ENCODE peak calls at places on chromosomes 1 and 21, in five cellular contexts. W is right lobe of liver; E is foreskin fibroblast; R is IMR-90; S is CD8-positive, alpha-beta T cell. V is an unnamed sample.

GRCh38 chr1:201282931-201283829 is at the start of gene PKP1:
- DNase-seq in E (peak), W (no peak), S (no peak), R (peak), V (no peak)

GRCh38 chr1:160167580-160167979 is 16.2 kb downstream of the ATP1A4 start:
- DNase-seq in S (no peak), E (no peak), R (peak), W (no peak), V (no peak)

GRCh38 chr1:172203135-172203823 is 217.2 kb upstream of the C1orf105 start:
- DNase-seq in S (no peak), W (no peak), E (peak), R (peak), V (no peak)

GRCh38 chr1:100936194-100936967 is 40.5 kb downstream of the SLC30A7 start:
- DNase-seq in E (no peak), R (no peak), W (no peak), S (no peak), V (no peak)

GRCh38 chr1:92803140-92803887 is 18.4 kb upstream of the EVI5 start:
- DNase-seq in R (no peak), W (no peak), S (no peak), E (no peak), V (no peak)

GRCh38 chr1:156492591-156493080 is 7.9 kb downstream of the MEF2D start:
- DNase-seq in R (no peak), S (no peak), E (no peak), W (no peak), V (peak)

GRCh38 chr1:15157524-15158399 is 4.2 kb downstream of the TMEM51 start:
- DNase-seq in R (no peak), W (no peak), E (no peak), S (no peak), V (no peak)

GRCh38 chr21:28235169-28235892 is 757.3 kb downstream of the LTN1 start:
- DNase-seq in R (no peak), E (no peak), W (no peak), S (no peak), V (peak)

GRCh38 chr1:155127105-155127671 is 488 bp upstream of the EFNA1 start:
- DNase-seq in E (peak), R (peak), W (peak), S (no peak), V (no peak)

GRCh38 chr1:44508397-44508745 is 103.3 kb downstream of the RNF220 start:
- DNase-seq in W (no peak), E (no peak), S (no peak), R (no peak), V (no peak)

GRCh38 chr1:182768973-182769372 is 20.6 kb upstream of the NPL start:
- DNase-seq in R (no peak), W (no peak), E (no peak), S (no peak), V (no peak)

GRCh38 chr1:47871799-47872353 is 125.3 kb downstream of the TRABD2B start:
- DNase-seq in R (no peak), W (no peak), S (no peak), E (peak), V (no peak)

GRCh38 chr1:217311766-217312165 is 319.1 kb downstream of the GPATCH2 start:
- DNase-seq in W (no peak), R (peak), E (peak), S (no peak), V (no peak)

GRCh38 chr1:223137402-223138100 is 5.5 kb downstream of the TLR5 start:
- DNase-seq in E (peak), S (no peak), W (no peak), R (peak), V (peak)

GRCh38 chr21:35436899-35437298 is 387.8 kb upstream of the RUNX1 start:
- DNase-seq in E (no peak), S (no peak), W (no peak), R (no peak), V (no peak)

GRCh38 chr1:8212443-8212920 is 105.4 kb upstream of the SLC45A1 start:
- DNase-seq in S (no peak), R (no peak), E (no peak), W (no peak), V (no peak)

GRCh38 chr1:110477445-110477957 is 26.6 kb downstream of the PROK1 start:
- DNase-seq in R (no peak), W (no peak), S (no peak), E (no peak), V (no peak)

GRCh38 chr1:228004331-228004871 is 2.4 kb upstream of the WNT3A start:
- DNase-seq in R (no peak), S (no peak), E (no peak), W (no peak), V (no peak)

GRCh38 chr1:54490361-54491248 is 57.4 kb upstream of the ACOT11 start:
- DNase-seq in W (peak), R (no peak), E (no peak), S (no peak), V (no peak)

GRCh38 chr1:203178083-203178482 is 2.5 kb upstream of the MYBPH start:
- DNase-seq in E (peak), R (peak), W (no peak), S (no peak), V (no peak)

GRCh38 chr1:93178418-93178817 is 1.8 kb downstream of the TMED5 start:
- DNase-seq in W (peak), S (no peak), R (peak), E (peak), V (no peak)

GRCh38 chr1:168365719-168366474 is 85.2 kb downstream of the TBX19 start:
- DNase-seq in R (no peak), S (no peak), E (no peak), W (no peak), V (no peak)

GRCh38 chr1:212062832-212063438 is 27.4 kb downstream of the DTL start:
- DNase-seq in R (peak), W (no peak), S (no peak), E (peak), V (no peak)

DNA sequence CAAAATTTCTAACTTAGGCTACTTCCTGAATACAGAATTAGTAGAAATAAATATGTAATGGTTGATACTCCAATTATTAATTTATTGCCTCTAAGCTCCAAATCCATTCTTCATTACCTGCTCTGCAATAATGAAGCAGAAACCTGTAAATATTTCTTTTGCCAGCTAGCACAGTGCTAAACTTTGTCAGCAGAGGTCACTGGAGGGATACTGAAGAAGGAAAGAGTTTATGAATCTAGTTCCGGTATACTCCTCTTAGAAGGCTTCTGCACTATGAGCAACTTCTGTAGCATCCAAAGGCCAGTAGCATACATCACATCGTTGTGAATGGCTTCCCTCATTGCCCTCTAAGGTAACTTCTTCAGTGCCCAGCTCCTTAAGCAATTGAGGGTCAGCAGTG is 81.0 kb upstream of the LHX8 start:
- DNase-seq in R (no peak), S (no peak), W (no peak), E (no peak), V (no peak)
- TF ChIP-seq CTCF in R (no peak), S (no peak), W (peak), E (no peak), V (no peak)

DNA sequence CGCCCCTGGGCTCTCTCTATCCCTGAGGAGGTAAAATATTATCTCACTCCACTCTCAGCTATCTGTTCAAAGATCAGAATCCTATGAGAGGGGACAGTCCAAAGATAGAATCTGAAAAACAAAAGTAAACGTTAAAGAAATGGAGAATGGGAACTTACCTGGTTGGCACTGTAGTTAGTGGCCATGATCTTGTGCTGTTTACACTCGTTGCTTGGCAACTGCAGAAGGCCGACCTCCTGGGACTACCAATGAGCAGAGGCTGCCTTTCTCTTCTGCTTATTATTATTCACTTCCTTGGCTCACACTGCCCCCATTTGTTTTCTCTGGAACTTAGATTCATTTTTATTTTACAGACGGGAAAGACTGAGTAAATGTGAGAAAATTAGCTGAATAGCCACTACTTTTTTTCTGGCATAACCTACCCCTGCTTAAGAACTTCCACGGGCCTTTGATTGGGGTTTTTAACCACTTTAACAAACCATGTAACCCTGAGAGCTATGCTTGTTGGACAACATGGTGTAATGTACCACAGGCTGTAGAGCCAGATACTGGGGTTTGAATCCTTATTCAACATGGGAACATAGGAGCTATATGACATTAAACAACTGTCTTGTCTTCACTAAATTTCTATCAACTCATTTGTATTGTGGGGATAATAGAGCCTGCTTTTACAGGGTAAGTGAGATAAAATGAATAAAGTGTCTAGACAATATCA is at the start of gene CFAP126:
- DNase-seq in R (peak), S (peak), E (peak), W (peak), V (peak)
- TF ChIP-seq CTCF in R (peak), S (no peak), E (no peak), W (peak), V (peak)

GRCh38 chr21:27061783-27062182 is 94.9 kb upstream of the ADAMTS5 start:
- DNase-seq in W (no peak), E (no peak), R (no peak), S (no peak), V (no peak)
- TF ChIP-seq CTCF in W (no peak), E (no peak), R (no peak), S (no peak), V (no peak)

GRCh38 chr1:161790587-161791317 is 24.6 kb downstream of the ATF6 start:
- DNase-seq in W (no peak), R (no peak), E (peak), S (no peak), V (no peak)

GRCh38 chr1:161787355-161787754 is 21.2 kb downstream of the ATF6 start:
- DNase-seq in W (no peak), E (no peak), R (no peak), S (no peak), V (no peak)

GRCh38 chr1:161791889-161792655 is 26.0 kb downstream of the ATF6 start:
- DNase-seq in W (no peak), S (no peak), R (peak), E (peak), V (no peak)

GRCh38 chr1:161792740-161793139 is 26.6 kb downstream of the ATF6 start:
- DNase-seq in R (peak), S (no peak), E (peak), W (no peak), V (no peak)
- TF ChIP-seq CTCF in R (peak), S (peak), E (peak), W (peak), V (peak)

DNA sequence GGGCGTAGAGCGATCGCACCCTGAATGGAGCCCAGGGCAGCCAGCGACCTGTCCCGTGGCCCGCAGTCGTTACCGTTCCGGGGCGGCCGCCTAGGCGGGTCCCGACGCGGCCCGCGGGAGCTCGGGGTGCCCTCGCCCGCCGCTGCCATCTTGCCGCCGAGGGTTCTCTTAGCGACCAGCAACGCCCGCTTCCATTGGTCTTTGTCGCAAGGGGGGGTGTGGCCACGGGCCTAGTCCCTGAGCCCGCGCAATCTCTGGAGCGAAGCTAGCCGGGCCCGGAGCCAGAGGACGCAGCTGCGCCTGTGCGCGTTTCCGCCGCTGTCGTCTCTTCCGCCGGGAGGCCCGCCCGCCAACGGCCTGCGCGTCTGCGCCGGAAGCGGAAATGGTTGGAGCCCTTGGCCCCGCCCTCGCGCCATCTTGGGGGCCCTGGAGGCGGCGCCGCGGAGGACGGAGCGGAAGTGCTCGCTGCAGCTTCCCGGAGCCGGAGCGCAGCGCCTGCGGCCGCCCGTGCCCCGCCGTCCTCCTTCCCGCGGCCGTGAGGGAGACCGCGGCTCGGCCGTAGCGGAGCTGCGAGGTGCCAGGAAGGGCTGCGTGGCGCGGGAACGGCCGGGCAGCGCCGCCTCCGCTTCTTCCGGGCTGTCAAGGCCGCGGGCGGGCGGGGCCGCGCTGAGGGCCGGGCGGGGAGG is at the start of the genes MORN1 and RER1:
- DNase-seq in R (peak), W (peak), E (peak), S (peak), V (peak)
- TF ChIP-seq CTCF in R (no peak), W (peak), E (no peak), S (no peak), V (no peak)

GRCh38 chr1:12125422-12126355 is 41.1 kb upstream of the TNFRSF1B start:
- DNase-seq in R (no peak), S (no peak), E (no peak), W (no peak), V (peak)
- TF ChIP-seq CTCF in R (no peak), S (no peak), E (no peak), W (no peak), V (no peak)

GRCh38 chr1:115142616-115143015 is 53.3 kb upstream of the TSPAN2 start:
- DNase-seq in R (peak), S (no peak), W (no peak), E (peak), V (no peak)
- TF ChIP-seq CTCF in R (peak), S (no peak), W (no peak), E (peak), V (no peak)

GRCh38 chr1:205423248-205423647 is 1.4 kb upstream of the LEMD1 start:
- DNase-seq in E (no peak), S (no peak), R (no peak), W (no peak), V (no peak)
- TF ChIP-seq CTCF in E (no peak), S (no peak), R (no peak), W (peak), V (no peak)

GRCh38 chr1:117671781-117672501 is 66.1 kb downstream of the TENT5C start:
- DNase-seq in E (no peak), S (no peak), W (peak), R (no peak), V (no peak)
- TF ChIP-seq CTCF in E (no peak), S (no peak), W (peak), R (peak), V (no peak)

DNA sequence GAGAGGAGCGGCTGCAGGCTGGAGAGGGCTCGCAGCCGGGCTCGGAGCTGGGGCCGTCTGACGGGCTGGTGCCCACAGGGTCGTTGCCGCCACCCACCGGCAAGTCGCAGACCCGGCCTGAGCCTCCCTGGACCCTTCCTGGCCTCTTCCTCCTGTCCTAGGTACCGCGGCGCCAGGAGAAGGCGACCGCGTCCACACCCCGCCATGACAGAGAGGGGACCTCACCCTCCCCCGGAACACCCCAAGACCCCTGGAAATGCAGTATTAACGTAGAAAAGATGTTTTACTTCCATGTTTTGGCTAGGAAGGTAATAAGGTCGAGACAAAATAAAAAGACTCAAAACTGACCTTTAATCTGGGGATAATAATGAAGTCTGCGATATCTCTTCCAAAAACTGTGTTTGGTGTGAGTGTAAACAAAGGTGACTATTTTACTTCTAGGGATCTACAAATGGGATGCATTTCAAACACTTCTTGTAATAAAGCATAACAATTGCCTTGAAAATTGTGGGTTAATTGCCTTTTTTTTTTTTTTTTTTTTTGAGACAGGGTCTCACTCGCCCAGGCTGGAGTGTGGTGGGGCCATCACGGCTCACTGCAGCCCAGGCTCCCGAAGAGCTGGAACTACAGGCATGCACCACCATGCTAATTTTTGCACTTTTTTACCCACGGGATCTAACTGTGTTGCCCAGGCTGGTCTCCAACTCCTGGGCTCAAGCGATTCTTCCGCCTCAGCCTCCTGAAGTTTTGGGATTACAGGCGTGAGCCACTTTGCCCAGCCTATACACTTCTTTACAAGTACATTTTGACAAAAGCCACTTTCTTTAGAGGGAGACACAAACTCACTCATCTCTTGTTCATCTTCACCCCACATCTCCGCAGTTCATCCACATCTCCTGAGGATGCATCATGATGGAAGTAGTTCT is 838 bp upstream of the RSRP1 start:
- DNase-seq in R (no peak), W (no peak), S (no peak), E (no peak), V (no peak)
- TF ChIP-seq CTCF in R (peak), W (no peak), S (no peak), E (no peak), V (no peak)

V was measured in CD14-positive monocyte.